ENCODE peak calls at places on chromosome 5, in five cellular contexts. C is H1, D is HCT116, A is HepG2, H is GM12878. S is an unnamed sample.

GRCh38 chr5:5371005-5371404 is 51.5 kb upstream of the ICE1 start:
- DNase-seq in C (no peak), H (no peak), A (no peak), D (no peak), S (no peak)

GRCh38 chr5:124513216-124513615 is 233.2 kb downstream of the ZNF608 start:
- DNase-seq in A (no peak), H (no peak), D (no peak), C (no peak), S (no peak)

GRCh38 chr5:19975795-19976194 is 12.2 kb downstream of the CDH18 start:
- DNase-seq in D (no peak), C (no peak), H (no peak), A (no peak), S (no peak)

GRCh38 chr5:149151717-149152116 is 10.4 kb downstream of the ABLIM3 start:
- DNase-seq in C (no peak), D (no peak), A (no peak), H (no peak), S (no peak)

GRCh38 chr5:164065266-164065665 is 559.8 kb downstream of the MAT2B start:
- DNase-seq in D (no peak), A (no peak), H (no peak), C (no peak), S (no peak)

GRCh38 chr5:157816682-157817268 is 42.2 kb downstream of the CLINT1 start:
- DNase-seq in A (no peak), C (no peak), H (no peak), D (no peak), S (no peak)

GRCh38 chr5:172478256-172478655 is 23.9 kb upstream of the SH3PXD2B start:
- DNase-seq in H (no peak), D (no peak), C (no peak), A (no peak), S (no peak)

GRCh38 chr5:16131878-16132277 is 47.7 kb downstream of the MARCHF11 start:
- DNase-seq in D (no peak), A (no peak), H (no peak), C (no peak), S (no peak)

GRCh38 chr5:61184708-61185107 is 22.4 kb upstream of the SMIM15 start:
- DNase-seq in D (no peak), C (no peak), H (no peak), A (no peak), S (no peak)

GRCh38 chr5:80382488-80382887 is 25.4 kb upstream of the ZFYVE16 start:
- DNase-seq in A (no peak), C (no peak), D (no peak), H (no peak), S (no peak)

GRCh38 chr5:158421329-158421728 is 562.4 kb upstream of the CLINT1 start:
- DNase-seq in H (no peak), D (no peak), C (no peak), A (no peak), S (no peak)

GRCh38 chr5:178483620-178484019 is 106.6 kb downstream of the COL23A1 start:
- DNase-seq in H (no peak), A (no peak), D (no peak), C (no peak), S (no peak)

GRCh38 chr5:25006734-25007133 is 362.0 kb upstream of the CDH10 start:
- DNase-seq in C (peak; percentile 2), A (no peak), H (no peak), D (no peak), S (no peak)

GRCh38 chr5:100175346-100175745 is 359.8 kb upstream of the FAM174A start:
- DNase-seq in D (no peak), A (no peak), C (no peak), H (no peak), S (no peak)

GRCh38 chr5:37375091-37375490 is 4.0 kb upstream of the WDR70 start:
- DNase-seq in C (no peak), H (no peak), A (no peak), D (no peak), S (no peak)

GRCh38 chr5:178526796-178527457 is 63.3 kb downstream of the COL23A1 start:
- DNase-seq in C (no peak), A (no peak), D (no peak), H (no peak), S (no peak)

GRCh38 chr5:136080483-136081180 is 51.8 kb downstream of the TGFBI start:
- DNase-seq in H (peak; percentile 82), D (peak; percentile 63), C (peak; percentile 47), A (no peak), S (peak; percentile 86)

GRCh38 chr5:16411741-16412455 is 53.7 kb downstream of the ZNF622 start:
- DNase-seq in C (no peak), D (no peak), H (no peak), A (no peak), S (no peak)

GRCh38 chr5:387491-388265 is 55.3 kb upstream of the EXOC3 start:
- DNase-seq in C (no peak), D (no peak), H (no peak), A (no peak), S (no peak)

GRCh38 chr5:169300468-169301385 is at the start of gene SLIT3:
- DNase-seq in H (no peak), C (peak; percentile 38), A (no peak), D (no peak), S (peak; percentile 39)

GRCh38 chr5:65790371-65791163 is 68.6 kb downstream of the NLN start:
- DNase-seq in C (no peak), H (no peak), D (no peak), A (no peak), S (no peak)

GRCh38 chr5:35081134-35081533 is 33.4 kb upstream of the AGXT2 start:
- DNase-seq in C (no peak), H (no peak), D (no peak), A (no peak), S (no peak)

GRCh38 chr5:96336351-96336985 is 96.6 kb downstream of the PCSK1 start:
- DNase-seq in H (no peak), D (peak; percentile 71), A (peak; percentile 84), C (peak; percentile 36), S (peak; percentile 48)

GRCh38 chr5:12845549-12846159 is 941.4 kb upstream of the CTNND2 start:
- DNase-seq in C (no peak), H (no peak), A (no peak), D (no peak), S (no peak)

GRCh38 chr5:170223349-170223748 is 9.4 kb upstream of the C5orf58 start:
- DNase-seq in A (no peak), D (no peak), H (no peak), C (no peak), S (no peak)

GRCh38 chr5:180299526-180299925 is 7.6 kb upstream of the MAPK9 start:
- DNase-seq in C (no peak), D (no peak), H (no peak), A (no peak), S (no peak)

GRCh38 chr5:179920175-179920574 is 12.5 kb upstream of the TBC1D9B start:
- DNase-seq in A (no peak), D (no peak), C (no peak), H (no peak), S (no peak)

GRCh38 chr5:102090770-102091169 is 205.3 kb downstream of the SLCO4C1 start:
- DNase-seq in C (no peak), A (peak; percentile 77), D (peak; percentile 36), H (no peak), S (peak; percentile 5)

GRCh38 chr5:97458851-97459250 is 275.8 kb upstream of the RIOK2 start:
- DNase-seq in A (no peak), C (no peak), D (no peak), H (peak; percentile 32), S (no peak)

GRCh38 chr5:108788142-108788541 is 40.4 kb downstream of the FER start:
- DNase-seq in C (no peak), D (no peak), H (no peak), A (no peak), S (no peak)

GRCh38 chr5:64707191-64707590 is 16.9 kb downstream of the SHISAL2B start:
- DNase-seq in H (no peak), C (no peak), D (no peak), A (no peak), S (no peak)

GRCh38 chr5:168737066-168737465 is 157.9 kb upstream of the PANK3 start:
- DNase-seq in C (no peak), A (no peak), H (no peak), D (no peak), S (no peak)

GRCh38 chr5:78574157-78574673 is 74.4 kb downstream of the LHFPL2 start:
- DNase-seq in H (no peak), D (no peak), A (no peak), C (no peak), S (no peak)

GRCh38 chr5:42059291-42059690 is 134.2 kb downstream of the FBXO4 start:
- DNase-seq in D (no peak), C (no peak), A (no peak), H (no peak), S (no peak)

DNA sequence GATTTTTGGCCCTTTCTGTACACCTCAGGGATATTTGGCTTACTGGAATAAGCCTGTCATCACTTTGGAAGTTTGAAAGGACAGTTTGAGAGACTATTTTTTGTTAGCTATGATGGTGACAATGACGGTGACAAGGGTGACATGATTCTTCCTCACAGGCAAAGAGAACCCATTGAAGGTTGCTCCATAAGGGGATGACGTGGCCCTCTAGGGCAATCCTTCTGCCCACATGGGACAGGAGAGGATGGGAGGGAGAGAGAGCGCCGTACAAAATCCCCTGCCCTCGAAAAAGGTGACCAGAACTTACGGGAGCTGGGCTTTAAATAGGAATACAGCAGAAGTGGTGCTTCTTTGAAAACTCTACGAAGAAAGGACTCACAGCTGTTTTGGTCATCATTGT is 22.6 kb downstream of the HRH2 start:
- DNase-seq in C (no peak), H (no peak), D (no peak), A (no peak), S (no peak)
- H3K9ac ChIP-seq in C (no peak overlapping the region), H (no peak overlapping the region), D (no peak overlapping the region), A (no peak overlapping the region), S (no peak overlapping the region)

GRCh38 chr5:137099651-137100050 is 399.5 kb downstream of the SPOCK1 start:
- DNase-seq in H (no peak), A (no peak), C (no peak), D (no peak), S (no peak)
- TF ChIP-seq SRF in H (no peak), A (no peak), C (no peak), D (no peak), S (no peak)

GRCh38 chr5:44809956-44810276 is 1.2 kb downstream of the MRPS30 start:
- DNase-seq in A (no peak), D (no peak), H (no peak), C (no peak), S (no peak)
- H3K9ac ChIP-seq in A (peak overlapping the region; percentile 97), D (peak overlapping the region; percentile 97), H (peak overlapping the region; percentile 91), C (no peak overlapping the region), S (peak overlapping the region; percentile 89)

DNA sequence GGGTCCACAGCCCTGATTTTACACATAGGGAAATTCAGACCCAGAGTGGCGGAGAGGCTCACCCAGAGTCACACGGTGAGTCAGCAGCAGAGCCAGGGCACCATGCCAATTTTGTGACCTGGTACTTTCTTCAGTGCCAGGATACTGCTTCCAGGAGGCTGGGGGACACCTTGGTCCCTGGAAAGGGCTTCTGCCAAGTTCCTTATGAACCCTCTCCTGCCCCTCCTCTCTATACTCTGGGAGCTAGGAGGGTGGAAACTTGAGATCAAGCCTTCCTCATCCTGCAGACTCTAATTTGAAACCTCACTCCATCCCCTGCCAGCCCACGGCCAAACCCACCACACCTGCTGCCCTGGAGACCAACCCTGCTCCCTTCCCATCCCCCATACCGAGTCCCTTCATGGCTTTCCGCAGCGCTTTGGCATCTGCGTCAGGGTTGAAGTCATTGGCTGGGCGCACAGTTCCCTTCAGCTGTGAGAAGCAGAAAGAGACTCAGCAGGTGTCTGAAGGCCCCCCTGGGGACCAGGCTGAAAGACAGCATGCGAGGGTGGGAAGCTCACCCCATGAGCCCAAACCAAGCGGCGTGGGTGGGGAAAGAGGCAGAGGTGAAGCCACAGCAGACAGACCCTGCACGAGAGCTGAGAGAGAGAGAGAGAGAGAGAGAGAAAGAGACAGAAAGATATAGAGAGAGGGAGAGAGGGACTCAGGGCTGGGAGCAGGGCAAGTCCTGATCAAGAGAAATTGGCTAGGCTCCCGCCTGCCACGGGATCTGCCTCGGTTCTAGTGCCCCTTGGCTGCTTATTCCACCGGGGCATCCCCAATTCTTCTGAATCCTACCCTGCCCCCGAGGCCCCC is 33.5 kb downstream of the ANXA6 start:
- DNase-seq in H (peak; percentile 88), A (no peak), D (no peak), C (no peak), S (no peak)
- TF ChIP-seq SRF in H (no peak), A (no peak), D (no peak), C (no peak), S (no peak)